ENCODE peak calls at places on chromosomes 2 and 18, in ten cellular contexts. K, Y, F, T, I, H, W, R, N and A are unnamed samples.

GRCh38 chr18:60235164-60235563 is 137.4 kb downstream of the MC4R start:
- DNase-seq in K (no peak), Y (no peak), F (no peak), T (no peak), I (no peak), H (no peak), W (no peak), R (no peak), N (no peak), A (no peak)

GRCh38 chr2:120389036-120389391 is 43.1 kb downstream of the INHBB start:
- DNase-seq in K (no peak), Y (no peak), F (no peak), T (no peak), I (peak; percentile 68), H (no peak), W (no peak), R (no peak), N (peak; percentile 19), A (no peak)

GRCh38 chr2:200188851-200189250 is 117.6 kb upstream of the SPATS2L start:
- DNase-seq in K (no peak), Y (no peak), F (no peak), T (no peak), I (no peak), H (no peak), W (no peak), R (no peak), N (no peak), A (no peak)

GRCh38 chr2:43942001-43942400 is 53.8 kb downstream of the LRPPRC start:
- DNase-seq in K (peak; percentile 9), Y (peak; percentile 46), F (no peak), T (no peak), I (no peak), H (no peak), W (no peak), R (no peak), N (no peak), A (no peak)

GRCh38 chr18:49784427-49785185 is 28.7 kb downstream of the ACAA2 start:
- DNase-seq in K (no peak), Y (no peak), F (no peak), T (no peak), I (no peak), H (no peak), W (no peak), R (no peak), N (no peak), A (no peak)

GRCh38 chr2:45578056-45578843 is 32.8 kb downstream of the SRBD1 start:
- DNase-seq in K (peak; percentile 36), Y (peak; percentile 34), F (no peak), T (no peak), I (no peak), H (peak; percentile 17), W (no peak), R (peak; percentile 6), N (peak; percentile 33), A (no peak)

GRCh38 chr2:48694143-48694542 is 61.4 kb downstream of the LHCGR start:
- DNase-seq in K (no peak), Y (no peak), F (no peak), T (no peak), I (no peak), H (no peak), W (no peak), R (no peak), N (no peak), A (no peak)

GRCh38 chr2:8457092-8457481 is 224.8 kb upstream of the ID2 start:
- DNase-seq in K (peak; percentile 87), Y (no peak), F (peak; percentile 28), T (no peak), I (no peak), H (no peak), W (no peak), R (peak; percentile 51), N (no peak), A (peak; percentile 29)

GRCh38 chr18:37980556-37980955 is 415.0 kb upstream of the CELF4 start:
- DNase-seq in K (no peak), Y (no peak), F (no peak), T (no peak), I (no peak), H (no peak), W (no peak), R (no peak), N (no peak), A (no peak)

GRCh38 chr2:25877431-25878360 is 591 bp downstream of the ASXL2 start:
- DNase-seq in K (peak; percentile 85), Y (peak; percentile 70), F (peak; percentile 23), T (peak; percentile 28), I (peak; percentile 82), H (peak; percentile 65), W (peak; percentile 34), R (peak; percentile 76), N (peak; percentile 49), A (peak; percentile 46)

GRCh38 chr18:15005313-15006130 is 257.6 kb downstream of the ANKRD30B start:
- DNase-seq in K (no peak), Y (no peak), F (no peak), T (no peak), I (no peak), H (no peak), W (no peak), R (no peak), N (no peak), A (no peak)

GRCh38 chr2:66433945-66434678 is 813 bp upstream of the MEIS1 start:
- DNase-seq in K (peak; percentile 93), Y (peak; percentile 44), F (no peak), T (no peak), I (peak; percentile 87), H (no peak), W (no peak), R (peak; percentile 55), N (peak; percentile 63), A (no peak)

GRCh38 chr2:41727711-41728110 is 320.1 kb upstream of the PKDCC start:
- DNase-seq in K (no peak), Y (no peak), F (no peak), T (no peak), I (no peak), H (no peak), W (no peak), R (no peak), N (no peak), A (no peak)

GRCh38 chr2:29293830-29294438 is 178.7 kb downstream of the CLIP4 start:
- DNase-seq in K (no peak), Y (no peak), F (no peak), T (no peak), I (no peak), H (no peak), W (no peak), R (peak; percentile 31), N (peak; percentile 77), A (no peak)

GRCh38 chr2:217978536-217979150 is 24.2 kb downstream of the TNS1 start:
- DNase-seq in K (peak; percentile 24), Y (no peak), F (no peak), T (no peak), I (peak; percentile 80), H (no peak), W (no peak), R (no peak), N (peak; percentile 80), A (no peak)

GRCh38 chr2:11726384-11726783 is 20.0 kb upstream of the LPIN1 start:
- DNase-seq in K (no peak), Y (peak; percentile 95), F (no peak), T (no peak), I (no peak), H (no peak), W (no peak), R (no peak), N (no peak), A (no peak)

GRCh38 chr2:43495727-43496126 is 100.1 kb downstream of the THADA start:
- DNase-seq in K (no peak), Y (no peak), F (no peak), T (no peak), I (no peak), H (no peak), W (no peak), R (no peak), N (no peak), A (no peak)

GRCh38 chr18:28793911-28794310 is 617.0 kb upstream of the CDH2 start:
- DNase-seq in K (peak; percentile 18), Y (no peak), F (no peak), T (no peak), I (no peak), H (no peak), W (no peak), R (no peak), N (no peak), A (no peak)